ENCODE peak calls at places on chromosomes 13 and 19, in eight cellular contexts. O is gastrocnemius medialis, G is cardiac muscle cell, N is neural progenitor cell, V is spleen, C is tibial nerve, W is ovary, P is IMR-90. Z is an unnamed sample.
A peak's percentile ranks its signal among the peaks of the same experiment; 100 is the strongest.

GRCh38 chr13:49371943-49372636 is 71.8 kb downstream of the CAB39L start:
- DNase-seq in V (no peak), O (no peak), P (no peak), C (no peak), G (no peak), N (no peak), W (no peak), Z (no peak)

GRCh38 chr13:22024381-22024994 is 353.6 kb downstream of the FGF9 start:
- DNase-seq in C (no peak), V (no peak), N (no peak), G (no peak), P (no peak), O (no peak), W (no peak), Z (no peak)

GRCh38 chr19:2261438-2262172 is 5.4 kb upstream of the JSRP1 start:
- DNase-seq in N (peak; percentile 48), O (no peak), C (peak; percentile 43), G (peak; percentile 29), P (no peak), V (no peak), W (no peak), Z (no peak)

GRCh38 chr13:25095862-25096453 is at the start of gene PABPC3:
- DNase-seq in W (no peak), O (no peak), P (no peak), V (no peak), C (no peak), N (no peak), G (no peak), Z (no peak)

GRCh38 chr13:112747256-112747655 is 57.4 kb downstream of the ATP11A start:
- DNase-seq in O (no peak), V (peak; percentile 25), N (no peak), G (no peak), P (no peak), W (no peak), C (no peak), Z (no peak)

GRCh38 chr13:90868321-90868920 is 479.1 kb upstream of the MIR17HG start:
- DNase-seq in G (peak; percentile 32), N (peak; percentile 31), V (no peak), C (peak; percentile 44), O (no peak), P (peak; percentile 11), W (no peak), Z (no peak)

GRCh38 chr19:12721656-12722565 is 1.8 kb downstream of the TNPO2 start:
- DNase-seq in C (no peak), N (peak; percentile 94), O (peak; percentile 34), V (peak; percentile 90), G (peak; percentile 94), W (peak; percentile 78), P (peak; percentile 74), Z (no peak)

GRCh38 chr13:87331178-87331577 is 340.0 kb upstream of the SLITRK5 start:
- DNase-seq in O (no peak), G (no peak), W (no peak), P (no peak), N (no peak), C (no peak), V (no peak), Z (no peak)

GRCh38 chr13:41605319-41606285 is 148.3 kb downstream of the RGCC start:
- DNase-seq in W (no peak), P (no peak), C (no peak), N (no peak), V (no peak), O (no peak), G (no peak), Z (no peak)

GRCh38 chr19:47296036-47296435 is 13.6 kb upstream of the C5AR1 start:
- DNase-seq in C (peak; percentile 99), W (peak; percentile 79), G (peak; percentile 95), N (peak; percentile 95), V (peak; percentile 82), O (peak; percentile 40), P (peak; percentile 74), Z (peak; percentile 47)

GRCh38 chr13:94312511-94313191 is 166.8 kb downstream of the DCT start:
- DNase-seq in G (no peak), N (peak; percentile 56), V (no peak), C (no peak), W (no peak), P (no peak), O (no peak), Z (no peak)

GRCh38 chr19:919157-920050 is 2.3 kb downstream of the KISS1R start:
- DNase-seq in C (no peak), N (peak; percentile 57), W (no peak), O (no peak), G (peak; percentile 39), V (peak; percentile 87), P (no peak), Z (no peak)

GRCh38 chr19:54133312-54133956 is 4.1 kb upstream of the CNOT3 start:
- DNase-seq in V (no peak), N (peak; percentile 81), P (no peak), W (no peak), C (no peak), G (no peak), O (no peak), Z (no peak)

GRCh38 chr13:113623491-113624234 is 34.3 kb downstream of the ATP4B start:
- DNase-seq in O (no peak), P (no peak), C (no peak), W (no peak), N (no peak), V (peak; percentile 64), G (no peak), Z (no peak)

GRCh38 chr13:35378939-35379338 is 97.5 kb downstream of the MAB21L1 start:
- DNase-seq in W (no peak), C (no peak), N (no peak), V (no peak), G (no peak), P (peak; percentile 19), O (no peak), Z (no peak)

GRCh38 chr19:23823952-23824389 is 65.3 kb upstream of the ZNF681 start:
- DNase-seq in P (no peak), G (peak; percentile 4), O (no peak), W (no peak), N (peak; percentile 9), V (no peak), C (no peak), Z (no peak)
- H3K9me3 ChIP-seq in P (peaks cover 42% of the 10 kb centered on the region), G (no peaks in the 10 kb centered on the region), O (peaks cover 3% of the 10 kb centered on the region), W (no peaks in the 10 kb centered on the region), N (peaks cover 23% of the 10 kb centered on the region), V (peaks cover 88% of the 10 kb centered on the region), C (no peaks in the 10 kb centered on the region), Z (peaks cover 13% of the 10 kb centered on the region)

GRCh38 chr19:57961785-57962184 is 12.5 kb downstream of the C19orf18 start:
- DNase-seq in W (no peak), P (no peak), N (no peak), V (no peak), C (no peak), O (no peak), G (no peak), Z (no peak)

GRCh38 chr19:57964761-57965160 is 9.6 kb downstream of the C19orf18 start:
- DNase-seq in V (no peak), C (no peak), N (no peak), P (no peak), G (no peak), W (no peak), O (no peak), Z (no peak)
- H3K9me3 ChIP-seq in V (peaks cover 100% of the 10 kb centered on the region), C (no peaks in the 10 kb centered on the region), N (peaks cover 8% of the 10 kb centered on the region), P (peaks cover 47% of the 10 kb centered on the region), G (no peaks in the 10 kb centered on the region), W (no peaks in the 10 kb centered on the region), O (peaks cover 14% of the 10 kb centered on the region), Z (peaks cover 3% of the 10 kb centered on the region)

GRCh38 chr19:56423276-56423984 is 19.3 kb downstream of the ZNF583 start:
- DNase-seq in G (no peak), P (no peak), O (no peak), W (no peak), N (no peak), V (no peak), C (no peak), Z (no peak)

GRCh38 chr19:56423985-56424353 is 19.8 kb downstream of the ZNF583 start:
- DNase-seq in G (no peak), C (no peak), P (no peak), N (no peak), W (no peak), V (no peak), O (no peak), Z (no peak)
- H3K9me3 ChIP-seq in G (peaks cover 22% of the 10 kb centered on the region), C (peaks cover 25% of the 10 kb centered on the region), P (peaks cover 61% of the 10 kb centered on the region), N (peaks cover 92% of the 10 kb centered on the region), W (peaks cover 60% of the 10 kb centered on the region), V (peaks cover 100% of the 10 kb centered on the region), O (peaks cover 74% of the 10 kb centered on the region), Z (peaks cover 66% of the 10 kb centered on the region)

DNA sequence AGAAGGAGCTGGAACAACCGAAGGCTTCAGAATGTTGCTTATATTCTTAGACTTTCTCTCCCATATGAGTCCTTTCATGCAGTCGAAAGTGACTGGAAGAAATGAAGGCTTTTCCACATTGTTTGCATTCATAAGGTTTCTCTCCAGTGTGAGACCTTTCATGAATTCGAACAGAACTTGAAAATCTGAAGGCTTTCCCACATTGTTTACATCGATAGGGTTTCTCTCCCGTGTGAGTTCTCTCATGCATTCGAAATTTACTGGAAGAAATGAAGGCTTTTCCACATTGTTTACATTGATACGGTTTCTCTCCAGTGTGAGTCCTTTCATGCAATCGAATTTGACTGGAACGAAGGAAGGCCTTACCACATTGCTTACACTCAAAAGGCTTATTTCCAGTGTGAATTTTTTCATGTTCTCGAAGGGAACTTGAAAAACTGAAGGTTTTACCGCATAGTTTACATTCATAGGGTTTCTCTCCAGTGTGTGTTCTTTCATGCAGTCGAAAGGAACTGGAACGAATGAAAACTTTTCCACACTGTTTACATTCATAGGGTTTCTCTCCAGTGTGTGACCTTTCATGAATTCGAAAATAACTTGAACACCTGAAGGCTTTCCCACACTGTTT is 21.5 kb downstream of the ZNF14 start:
- DNase-seq in O (no peak), V (no peak), G (no peak), N (no peak), C (no peak), P (no peak), W (no peak), Z (no peak)
- H3K9me3 ChIP-seq in O (peaks cover 66% of the 10 kb centered on the region), V (peaks cover 100% of the 10 kb centered on the region), G (peaks cover 16% of the 10 kb centered on the region), N (peaks cover 74% of the 10 kb centered on the region), C (peaks cover 32% of the 10 kb centered on the region), P (peaks cover 89% of the 10 kb centered on the region), W (peaks cover 32% of the 10 kb centered on the region), Z (peaks cover 77% of the 10 kb centered on the region)